ENCODE peak calls at places on chromosomes 3 and 15, in five cellular contexts. One of them, this sample, is unnamed. For H3K4me1, the result is how much of the 10 kb centered on the place peaks cover.

GRCh38 chr3:172853911-172854648 is 103.6 kb downstream of the ECT2 start:
- DNase-seq in A549: no peak
- DNase-seq in thyroid gland: no peak
- DNase-seq in body of pancreas: no peak
- DNase-seq in suprapubic skin: no peak
- DNase-seq in this sample: no peak

GRCh38 chr3:64848822-64849221 is 161.0 kb upstream of the ADAMTS9 start:
- DNase-seq in body of pancreas: no peak
- DNase-seq in suprapubic skin: no peak
- DNase-seq in thyroid gland: no peak
- DNase-seq in A549: no peak
- DNase-seq in this sample: no peak

GRCh38 chr15:83671603-83672002 is 17.7 kb downstream of the ADAMTSL3 start:
- DNase-seq in body of pancreas: no peak
- DNase-seq in A549: no peak
- DNase-seq in suprapubic skin: no peak
- DNase-seq in thyroid gland: peak
- DNase-seq in this sample: no peak

GRCh38 chr15:77580991-77581682 is 51.6 kb downstream of the LINGO1 start:
- DNase-seq in A549: no peak
- DNase-seq in body of pancreas: no peak
- DNase-seq in suprapubic skin: no peak
- DNase-seq in thyroid gland: peak
- DNase-seq in this sample: no peak

GRCh38 chr3:149723781-149724180 is 28.5 kb downstream of the COMMD2 start:
- DNase-seq in thyroid gland: no peak
- DNase-seq in A549: no peak
- DNase-seq in suprapubic skin: no peak
- DNase-seq in body of pancreas: no peak
- DNase-seq in this sample: no peak

GRCh38 chr15:93236924-93237323 is 147.9 kb upstream of the RGMA start:
- DNase-seq in suprapubic skin: no peak
- DNase-seq in body of pancreas: no peak
- DNase-seq in thyroid gland: no peak
- DNase-seq in A549: no peak
- DNase-seq in this sample: no peak

GRCh38 chr15:71512281-71513016 is 297.9 kb upstream of the NR2E3 start:
- DNase-seq in thyroid gland: no peak
- DNase-seq in body of pancreas: no peak
- DNase-seq in A549: no peak
- DNase-seq in suprapubic skin: no peak
- DNase-seq in this sample: no peak

GRCh38 chr3:197224034-197224444 is 74.4 kb downstream of the DLG1 start:
- DNase-seq in suprapubic skin: no peak
- DNase-seq in body of pancreas: no peak
- DNase-seq in A549: peak
- DNase-seq in thyroid gland: no peak
- DNase-seq in this sample: no peak

GRCh38 chr3:13420817-13421755 is 964 bp upstream of the NUP210 start:
- DNase-seq in thyroid gland: peak
- DNase-seq in suprapubic skin: no peak
- DNase-seq in body of pancreas: no peak
- DNase-seq in A549: no peak
- DNase-seq in this sample: no peak

GRCh38 chr15:98455899-98456298 is 192.4 kb upstream of the IGF1R start:
- DNase-seq in A549: no peak
- DNase-seq in thyroid gland: no peak
- DNase-seq in body of pancreas: no peak
- DNase-seq in suprapubic skin: no peak
- DNase-seq in this sample: no peak

GRCh38 chr3:138371070-138371950 is 22.9 kb downstream of the MRAS start:
- DNase-seq in A549: no peak
- DNase-seq in body of pancreas: no peak
- DNase-seq in thyroid gland: no peak
- DNase-seq in suprapubic skin: no peak
- DNase-seq in this sample: no peak

GRCh38 chr3:187042874-187043458 is 96.3 kb downstream of the RPL39L start:
- DNase-seq in A549: no peak
- DNase-seq in suprapubic skin: no peak
- DNase-seq in thyroid gland: no peak
- DNase-seq in body of pancreas: no peak
- DNase-seq in this sample: no peak

GRCh38 chr3:187044871-187045552 is 94.3 kb downstream of the RPL39L start:
- DNase-seq in A549: no peak
- DNase-seq in body of pancreas: no peak
- DNase-seq in suprapubic skin: no peak
- DNase-seq in thyroid gland: no peak
- DNase-seq in this sample: no peak

GRCh38 chr3:187042062-187042745 is 97.1 kb downstream of the RPL39L start:
- DNase-seq in body of pancreas: no peak
- DNase-seq in thyroid gland: no peak
- DNase-seq in suprapubic skin: no peak
- DNase-seq in A549: no peak
- DNase-seq in this sample: no peak

GRCh38 chr3:187046033-187046432 is 93.3 kb downstream of the RPL39L start:
- DNase-seq in thyroid gland: no peak
- DNase-seq in body of pancreas: no peak
- DNase-seq in A549: no peak
- DNase-seq in suprapubic skin: no peak
- DNase-seq in this sample: no peak

GRCh38 chr3:187044206-187044605 is 95.1 kb downstream of the RPL39L start:
- DNase-seq in A549: no peak
- DNase-seq in body of pancreas: no peak
- DNase-seq in thyroid gland: no peak
- DNase-seq in suprapubic skin: no peak
- DNase-seq in this sample: no peak
- H3K4me1 ChIP-seq in A549: under half
- H3K4me1 ChIP-seq in body of pancreas: under half
- H3K4me1 ChIP-seq in thyroid gland: under half
- H3K4me1 ChIP-seq in suprapubic skin: under half
- H3K4me1 ChIP-seq in this sample: under half

GRCh38 chr3:107525954-107526305 is 3.2 kb downstream of the BBX start:
- DNase-seq in body of pancreas: no peak
- DNase-seq in suprapubic skin: no peak
- DNase-seq in thyroid gland: no peak
- DNase-seq in A549: no peak
- DNase-seq in this sample: no peak

GRCh38 chr3:107522510-107523360 is at the start of gene BBX:
- DNase-seq in suprapubic skin: peak
- DNase-seq in thyroid gland: peak
- DNase-seq in A549: peak
- DNase-seq in body of pancreas: peak
- DNase-seq in this sample: peak

GRCh38 chr3:107525101-107525953 is 2.6 kb downstream of the BBX start:
- DNase-seq in thyroid gland: peak
- DNase-seq in suprapubic skin: peak
- DNase-seq in A549: peak
- DNase-seq in body of pancreas: peak
- DNase-seq in this sample: peak

GRCh38 chr3:107523361-107524213 is 825 bp downstream of the BBX start:
- DNase-seq in A549: peak
- DNase-seq in suprapubic skin: peak
- DNase-seq in body of pancreas: peak
- DNase-seq in thyroid gland: peak
- DNase-seq in this sample: peak

GRCh38 chr3:107524214-107525100 is 1.7 kb downstream of the BBX start:
- DNase-seq in suprapubic skin: peak
- DNase-seq in thyroid gland: peak
- DNase-seq in A549: peak
- DNase-seq in body of pancreas: peak
- DNase-seq in this sample: peak
- TF ChIP-seq POLR2A in suprapubic skin: no peak
- TF ChIP-seq POLR2A in thyroid gland: peak
- TF ChIP-seq POLR2A in A549: peak
- TF ChIP-seq POLR2A in body of pancreas: peak
- TF ChIP-seq POLR2A in this sample: no peak

DNA sequence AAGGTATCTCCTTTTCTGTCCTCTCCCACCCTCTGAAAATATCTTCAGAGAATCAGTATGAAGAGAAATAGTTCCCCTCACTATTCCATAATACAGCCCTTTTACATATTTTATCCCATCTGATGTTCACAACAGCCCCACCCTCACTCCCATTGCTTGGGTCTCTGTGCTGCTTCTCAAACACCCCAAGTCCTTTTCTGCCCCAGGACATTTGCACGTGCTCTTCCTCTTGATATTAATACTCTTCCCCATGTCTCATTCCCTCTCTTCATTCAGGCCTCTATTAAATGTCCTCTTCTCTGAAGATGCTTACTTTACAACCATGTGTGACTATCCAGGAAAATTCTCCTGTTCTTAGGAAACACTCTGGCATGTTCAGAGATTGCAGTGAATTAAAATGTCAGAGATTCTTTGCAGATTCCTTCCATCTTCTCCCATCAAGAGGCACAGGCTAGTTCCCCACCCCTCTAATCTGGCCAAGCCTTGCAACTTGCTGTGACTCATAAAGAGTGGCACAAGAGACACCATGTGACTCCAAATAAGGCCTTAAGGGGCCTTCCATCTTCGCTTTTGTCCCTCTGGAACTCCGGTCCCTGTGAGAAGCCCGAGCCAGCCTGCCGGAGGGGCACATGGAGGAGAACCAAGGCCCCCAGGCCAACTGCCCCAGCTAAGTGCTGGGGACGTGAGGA is 128.5 kb downstream of the CHSY1 start:
- DNase-seq in suprapubic skin: no peak
- DNase-seq in thyroid gland: no peak
- DNase-seq in A549: no peak
- DNase-seq in body of pancreas: no peak
- DNase-seq in this sample: no peak
- H3K4me1 ChIP-seq in suprapubic skin: under half
- H3K4me1 ChIP-seq in thyroid gland: under half
- H3K4me1 ChIP-seq in A549: under half
- H3K4me1 ChIP-seq in body of pancreas: under half
- H3K4me1 ChIP-seq in this sample: under half

DNA sequence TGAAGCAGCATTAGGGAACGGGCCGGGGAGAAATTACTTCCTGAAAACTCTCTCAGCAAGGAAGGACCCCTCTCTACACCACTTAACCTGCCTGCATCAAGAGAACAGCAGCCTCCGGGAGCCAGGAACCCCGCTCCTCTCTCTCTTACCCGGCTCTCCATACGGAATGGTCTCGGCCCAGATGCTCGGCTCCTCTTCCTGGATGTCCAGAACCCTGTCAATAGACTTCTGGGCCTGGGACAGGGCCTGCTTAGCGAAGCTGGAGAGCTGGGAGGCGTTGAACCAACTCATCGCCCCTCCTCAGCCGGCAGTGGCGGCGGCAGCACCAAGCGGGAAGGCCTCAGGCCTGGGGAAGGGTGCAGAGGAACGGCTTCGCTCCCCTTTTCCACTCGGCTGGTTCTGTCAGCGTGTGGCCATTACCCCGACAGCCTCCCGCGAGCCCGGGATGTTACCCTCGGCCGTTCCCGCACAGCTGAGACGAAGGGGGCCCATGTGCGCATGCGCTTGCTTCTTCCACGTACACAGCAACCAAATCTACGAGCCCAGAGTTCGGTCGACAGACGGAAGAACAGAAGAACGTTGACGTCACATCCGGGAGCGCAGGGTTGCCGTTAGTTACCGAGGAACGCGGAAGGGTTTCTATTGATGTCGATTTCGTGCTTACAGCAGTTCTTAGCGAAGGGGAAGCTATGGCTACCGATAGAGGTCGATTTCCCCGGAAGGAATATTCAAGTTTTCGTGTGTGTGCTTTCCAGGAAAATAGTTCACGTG is at the start of gene TMF1:
- DNase-seq in A549: peak
- DNase-seq in body of pancreas: peak
- DNase-seq in thyroid gland: peak
- DNase-seq in suprapubic skin: peak
- DNase-seq in this sample: peak
- TF ChIP-seq POLR2A in A549: peak
- TF ChIP-seq POLR2A in body of pancreas: peak
- TF ChIP-seq POLR2A in thyroid gland: peak
- TF ChIP-seq POLR2A in suprapubic skin: peak
- TF ChIP-seq POLR2A in this sample: peak

GRCh38 chr3:16461463-16462245 is 51.8 kb downstream of the RFTN1 start:
- DNase-seq in A549: no peak
- DNase-seq in body of pancreas: no peak
- DNase-seq in suprapubic skin: no peak
- DNase-seq in thyroid gland: peak
- DNase-seq in this sample: no peak
- H3K4me1 ChIP-seq in A549: under half
- H3K4me1 ChIP-seq in body of pancreas: under half
- H3K4me1 ChIP-seq in suprapubic skin: under half
- H3K4me1 ChIP-seq in thyroid gland: half or more
- H3K4me1 ChIP-seq in this sample: under half

GRCh38 chr3:128492353-128493220 is at the start of gene GATA2:
- DNase-seq in suprapubic skin: peak
- DNase-seq in body of pancreas: peak
- DNase-seq in A549: no peak
- DNase-seq in thyroid gland: no peak
- DNase-seq in this sample: no peak

GRCh38 chr3:128493221-128494151 is 485 bp upstream of the GATA2 start:
- DNase-seq in suprapubic skin: peak
- DNase-seq in thyroid gland: no peak
- DNase-seq in body of pancreas: no peak
- DNase-seq in A549: no peak
- DNase-seq in this sample: peak

GRCh38 chr3:128491071-128491899 is 1.7 kb downstream of the GATA2 start:
- DNase-seq in body of pancreas: peak
- DNase-seq in A549: no peak
- DNase-seq in thyroid gland: no peak
- DNase-seq in suprapubic skin: peak
- DNase-seq in this sample: no peak

GRCh38 chr3:128490650-128491070 is 2.3 kb downstream of the GATA2 start:
- DNase-seq in thyroid gland: no peak
- DNase-seq in A549: no peak
- DNase-seq in suprapubic skin: no peak
- DNase-seq in body of pancreas: no peak
- DNase-seq in this sample: no peak

GRCh38 chr3:128491900-128492352 is 1.1 kb downstream of the GATA2 start:
- DNase-seq in A549: no peak
- DNase-seq in body of pancreas: no peak
- DNase-seq in suprapubic skin: no peak
- DNase-seq in thyroid gland: no peak
- DNase-seq in this sample: no peak
- TF ChIP-seq POLR2A in A549: no peak
- TF ChIP-seq POLR2A in body of pancreas: no peak
- TF ChIP-seq POLR2A in suprapubic skin: no peak
- TF ChIP-seq POLR2A in thyroid gland: no peak
- TF ChIP-seq POLR2A in this sample: no peak

GRCh38 chr3:39137435-39137936 is 15.9 kb downstream of the CSRNP1 start:
- DNase-seq in suprapubic skin: no peak
- DNase-seq in body of pancreas: no peak
- DNase-seq in thyroid gland: no peak
- DNase-seq in A549: no peak
- DNase-seq in this sample: no peak
- H3K4me1 ChIP-seq in suprapubic skin: under half
- H3K4me1 ChIP-seq in body of pancreas: under half
- H3K4me1 ChIP-seq in thyroid gland: half or more
- H3K4me1 ChIP-seq in A549: under half
- H3K4me1 ChIP-seq in this sample: under half